ENCODE peak calls at places on chromosomes 3 and 15, in four cellular contexts. H, R, G and E are unnamed samples.

GRCh38 chr3:142886938-142887337 is 1.9 kb downstream of the PCOLCE2 start:
- DNase-seq in H (peak), R (no peak), G (peak), E (peak)

GRCh38 chr3:27591811-27592210 is 107.6 kb upstream of the SLC4A7 start:
- DNase-seq in G (no peak), R (no peak), H (peak), E (no peak)

GRCh38 chr3:112149136-112149535 is 16.1 kb upstream of the GCSAM start:
- DNase-seq in H (no peak), G (no peak), R (no peak), E (no peak)

GRCh38 chr3:196603683-196604082 is 35.2 kb downstream of the FBXO45 start:
- DNase-seq in G (no peak), H (no peak), R (no peak), E (no peak)

GRCh38 chr3:123098411-123099330 is 31.8 kb downstream of the PDIA5 start:
- DNase-seq in G (no peak), H (peak), R (no peak), E (no peak)

GRCh38 chr3:42686832-42687650 is 1.7 kb downstream of the KLHL40 start:
- DNase-seq in H (no peak), R (no peak), G (no peak), E (no peak)

GRCh38 chr3:114624047-114624445 is 330.2 kb downstream of the TIGIT start:
- DNase-seq in R (no peak), G (peak), H (peak), E (no peak)

GRCh38 chr3:54836876-54837275 is 91.0 kb downstream of the LRTM1 start:
- DNase-seq in G (peak), R (no peak), H (no peak), E (no peak)

GRCh38 chr3:191401775-191402357 is 59.1 kb upstream of the PYDC2 start:
- DNase-seq in G (no peak), H (no peak), R (no peak), E (no peak)

GRCh38 chr15:80233511-80234080 is 18.4 kb downstream of the CTXND1 start:
- DNase-seq in H (no peak), G (no peak), R (no peak), E (no peak)

GRCh38 chr15:48285329-48286214 is 45.7 kb upstream of the DUT start:
- DNase-seq in H (peak), R (peak), G (peak), E (peak)

GRCh38 chr15:57094594-57095257 is 176.3 kb downstream of the TCF12 start:
- DNase-seq in G (no peak), R (no peak), H (no peak), E (no peak)

GRCh38 chr3:77460326-77460725 is 420.4 kb downstream of the ROBO2 start:
- DNase-seq in G (no peak), H (peak), R (no peak), E (peak)

GRCh38 chr15:84928843-84929168 is 44.3 kb downstream of the SLC28A1 start:
- DNase-seq in R (no peak), H (no peak), G (no peak), E (no peak)

GRCh38 chr15:78445875-78446274 is 7.9 kb downstream of the IREB2 start:
- DNase-seq in H (no peak), G (no peak), R (no peak), E (no peak)

GRCh38 chr15:78446551-78446950 is 8.5 kb downstream of the IREB2 start:
- DNase-seq in G (no peak), R (no peak), H (no peak), E (no peak)

GRCh38 chr15:78449220-78449999 is 11.4 kb downstream of the IREB2 start:
- DNase-seq in R (no peak), H (no peak), G (no peak), E (no peak)

GRCh38 chr15:78450285-78450858 is 12.4 kb downstream of the IREB2 start:
- DNase-seq in H (no peak), R (no peak), G (no peak), E (no peak)

GRCh38 chr15:78448441-78449219 is 10.6 kb downstream of the IREB2 start:
- DNase-seq in R (no peak), H (no peak), G (no peak), E (no peak)
- H3K27ac ChIP-seq in R (no peak), H (no peak), G (peak), E (no peak)

GRCh38 chr3:184184546-184185234 is 1.3 kb upstream of the ABCF3 start:
- DNase-seq in G (no peak), H (no peak), R (no peak), E (no peak)
- H2AFZ ChIP-seq in G (peak), H (no peak), R (peak), E (no peak)

GRCh38 chr15:40379853-40380252 is 2.7 kb upstream of the KNSTRN start:
- DNase-seq in H (peak), G (peak), R (no peak), E (peak)

GRCh38 chr15:40381818-40382529 is 547 bp upstream of the KNSTRN start:
- DNase-seq in R (no peak), H (no peak), G (no peak), E (no peak)

GRCh38 chr15:40380636-40381035 is 1.9 kb upstream of the KNSTRN start:
- DNase-seq in H (no peak), R (no peak), G (no peak), E (no peak)

GRCh38 chr15:40379374-40379773 is 3.1 kb upstream of the KNSTRN start:
- DNase-seq in G (no peak), H (no peak), R (no peak), E (no peak)

DNA sequence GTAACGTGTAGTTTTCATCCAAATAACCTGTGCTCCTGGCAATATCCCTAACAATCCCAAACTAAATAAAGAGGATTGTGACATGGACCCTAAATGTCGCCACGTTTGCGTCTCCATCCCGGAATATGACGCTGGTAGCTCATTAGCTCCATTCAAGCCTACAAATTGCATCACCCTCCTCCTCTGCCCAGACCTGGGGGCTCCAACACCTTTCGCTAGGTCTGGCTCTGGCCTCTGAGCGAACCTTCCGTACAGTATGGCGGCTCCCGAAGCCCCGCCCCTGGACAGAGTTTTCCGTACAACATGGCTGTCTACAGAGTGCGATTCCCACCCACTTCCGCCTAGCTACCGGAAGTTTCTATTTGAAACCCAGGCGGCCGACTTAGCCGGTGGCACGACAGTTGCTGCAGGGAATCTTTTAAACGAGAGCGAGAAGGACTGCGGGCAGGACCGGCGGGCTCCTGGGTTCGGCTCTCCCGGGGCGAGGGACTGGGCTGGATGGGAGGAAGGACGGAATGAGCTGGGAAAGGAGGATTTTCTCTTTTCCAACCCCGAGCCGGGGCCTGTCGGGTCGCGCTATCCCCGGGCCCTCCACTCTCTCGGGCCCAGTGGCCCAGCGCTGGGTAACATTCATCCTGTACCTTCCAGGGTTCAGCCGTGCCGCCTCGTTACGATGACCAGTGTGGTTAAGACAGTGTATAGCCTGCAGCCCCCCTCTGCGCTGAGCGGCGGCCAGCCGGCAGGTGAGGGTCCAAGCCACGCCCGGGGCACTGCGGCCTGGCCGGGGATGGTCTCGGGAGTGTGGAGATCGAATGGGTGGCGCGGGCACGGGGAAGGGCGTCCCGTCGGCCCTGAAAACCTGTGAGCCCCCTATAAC is at the start of gene KNSTRN:
- DNase-seq in G (peak), H (peak), R (peak), E (peak)
- H3K4me3 ChIP-seq in G (peak), H (peak), R (peak), E (peak)

DNA sequence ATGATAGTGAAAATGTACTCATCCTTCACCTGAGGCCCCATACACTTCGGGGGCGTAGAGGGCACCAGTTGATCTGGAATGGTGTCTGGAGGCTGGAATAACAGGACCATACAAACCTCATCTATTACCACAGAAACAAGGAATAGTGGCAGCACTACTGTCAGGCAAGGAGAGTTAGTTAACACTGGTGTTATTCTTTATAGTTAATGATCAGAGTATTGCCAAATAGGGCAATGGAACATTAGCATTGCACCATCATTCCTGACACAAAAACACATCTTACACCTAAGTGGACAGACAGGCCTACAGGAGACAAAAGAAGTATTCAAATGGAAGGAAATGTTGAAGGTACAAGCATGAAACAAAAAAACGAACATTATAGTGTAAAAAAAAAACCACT is 137.0 kb upstream of the UBP1 start:
- DNase-seq in H (no peak), R (no peak), G (no peak), E (no peak)
- H3K27ac ChIP-seq in H (no peak), R (no peak), G (no peak), E (peak)

GRCh38 chr3:119559441-119559963 is at the start of gene CD80:
- DNase-seq in H (peak), G (peak), R (peak), E (peak)

GRCh38 chr3:119557874-119558264 is 1.5 kb downstream of the CD80 start:
- DNase-seq in H (no peak), R (no peak), G (no peak), E (no peak)

GRCh38 chr3:119557192-119557873 is 2.1 kb downstream of the CD80 start:
- DNase-seq in H (no peak), R (no peak), G (no peak), E (no peak)

GRCh38 chr3:119560160-119560559 is 746 bp upstream of the CD80 start:
- DNase-seq in H (no peak), R (no peak), G (no peak), E (no peak)

GRCh38 chr3:119558528-119559339 is 680 bp downstream of the CD80 start:
- DNase-seq in R (no peak), H (no peak), G (no peak), E (no peak)
- H2AFZ ChIP-seq in R (peak), H (no peak), G (no peak), E (peak)

DNA sequence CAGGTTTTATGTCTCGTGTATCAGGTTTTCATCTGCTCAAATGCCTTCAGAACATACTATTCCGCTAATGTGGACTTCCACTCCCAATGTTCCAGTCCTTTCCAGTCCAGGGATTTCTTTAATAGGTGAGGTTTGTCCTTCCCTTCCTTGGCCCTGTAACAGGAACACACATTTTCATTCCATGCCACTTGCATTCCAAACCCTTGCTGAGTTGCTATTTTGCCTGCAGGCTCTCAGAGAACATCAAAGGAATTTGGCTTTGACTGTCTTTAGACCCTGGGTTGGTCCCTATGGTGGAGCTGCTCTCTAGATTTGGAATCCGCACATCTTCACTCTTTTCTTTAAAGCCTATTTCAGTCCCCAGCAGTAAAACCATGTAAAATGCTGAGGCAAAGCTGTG is 12.3 kb upstream of the ALCAM start:
- DNase-seq in R (no peak), H (no peak), G (no peak), E (peak)
- H3K4me3 ChIP-seq in R (no peak), H (peak), G (no peak), E (no peak)

GRCh38 chr15:75213768-75214221 is 12.1 kb downstream of the C15orf39 start:
- DNase-seq in H (no peak), R (no peak), G (no peak), E (no peak)
- H3K27ac ChIP-seq in H (no peak), R (no peak), G (no peak), E (no peak)

GRCh38 chr15:90046289-90046688 is 45.2 kb downstream of the ZNF710 start:
- DNase-seq in H (no peak), G (no peak), R (no peak), E (no peak)
- H2AFZ ChIP-seq in H (no peak), G (no peak), R (peak), E (no peak)

GRCh38 chr15:99731336-99732267 is 1.6 kb downstream of the LYSMD4 start:
- DNase-seq in H (no peak), G (no peak), R (no peak), E (no peak)
- H3K4me3 ChIP-seq in H (peak), G (peak), R (no peak), E (peak)